ENCODE peak calls at places on chromosomes 5 and 9, in four cellular contexts. M, Y, Z and D are unnamed samples. For H3K9me3, the result is how much of the 10 kb centered on the place peaks cover.

GRCh38 chr9:70589571-70590263 is 175.3 kb upstream of the KLF9 start:
- DNase-seq in M (peak), Y (no peak), Z (peak), D (peak)

GRCh38 chr9:129276486-129277260 is 98.6 kb upstream of the IER5L start:
- DNase-seq in M (no peak), Y (peak), Z (no peak), D (no peak)

GRCh38 chr9:4796988-4797956 is 4.5 kb downstream of the RCL1 start:
- DNase-seq in M (peak), Y (no peak), Z (peak), D (peak)

GRCh38 chr5:102561894-102562760 is 63.3 kb upstream of the SLCO6A1 start:
- DNase-seq in M (peak), Y (no peak), Z (peak), D (peak)

GRCh38 chr9:107712390-107712789 is 222.8 kb upstream of the KLF4 start:
- DNase-seq in M (peak), Y (no peak), Z (peak), D (no peak)

GRCh38 chr5:169302491-169303118 is 1.7 kb upstream of the SLIT3 start:
- DNase-seq in M (peak), Y (peak), Z (peak), D (peak)

GRCh38 chr9:35954942-35955546 is 2.9 kb downstream of the OR2S2 start:
- DNase-seq in M (peak), Y (no peak), Z (peak), D (peak)

GRCh38 chr5:39520232-39520572 is 95.4 kb upstream of the DAB2 start:
- DNase-seq in M (peak), Y (no peak), Z (peak), D (peak)

GRCh38 chr9:93686880-93687236 is 110.5 kb downstream of the PHF2 start:
- DNase-seq in M (no peak), Y (no peak), Z (no peak), D (no peak)

GRCh38 chr5:58076473-58077257 is 383.2 kb downstream of the PLK2 start:
- DNase-seq in M (no peak), Y (no peak), Z (no peak), D (no peak)

GRCh38 chr5:153896117-153896516 is 142.6 kb downstream of the FAM114A2 start:
- DNase-seq in M (peak), Y (no peak), Z (peak), D (peak)

GRCh38 chr5:7852542-7852941 is 1.6 kb upstream of the CFAP90 start:
- DNase-seq in M (peak), Y (no peak), Z (peak), D (peak)

GRCh38 chr9:134634190-134634589 is 7.4 kb upstream of the COL5A1 start:
- DNase-seq in M (no peak), Y (no peak), Z (no peak), D (no peak)

GRCh38 chr9:92970467-92970923 is 23.2 kb downstream of the FGD3 start:
- DNase-seq in M (peak), Y (no peak), Z (peak), D (peak)

GRCh38 chr5:53545744-53546143 is 14.7 kb upstream of the NDUFS4 start:
- DNase-seq in M (no peak), Y (no peak), Z (no peak), D (no peak)

GRCh38 chr5:32030686-32031478 is 143.2 kb downstream of the GOLPH3 start:
- DNase-seq in M (peak), Y (no peak), Z (peak), D (no peak)

GRCh38 chr9:95457769-95458168 is 59.0 kb downstream of the PTCH1 start:
- DNase-seq in M (no peak), Y (no peak), Z (peak), D (no peak)

GRCh38 chr9:95460627-95461164 is 56.1 kb downstream of the PTCH1 start:
- DNase-seq in M (no peak), Y (no peak), Z (no peak), D (no peak)

GRCh38 chr9:95459867-95460626 is 56.7 kb downstream of the PTCH1 start:
- DNase-seq in M (no peak), Y (no peak), Z (peak), D (no peak)

GRCh38 chr9:95458666-95459065 is 58.1 kb downstream of the PTCH1 start:
- DNase-seq in M (no peak), Y (no peak), Z (no peak), D (no peak)

GRCh38 chr9:95459218-95459617 is 57.6 kb downstream of the PTCH1 start:
- DNase-seq in M (no peak), Y (no peak), Z (no peak), D (no peak)
- H3K9me3 ChIP-seq in M (under half), Y (under half), Z (under half), D (under half)

GRCh38 chr9:37902131-37902530 is 1.8 kb downstream of the SLC25A51 start:
- DNase-seq in M (no peak), Y (no peak), Z (no peak), D (no peak)
- H3K9ac ChIP-seq in M (peak), Y (no peak), Z (no peak), D (peak)

DNA sequence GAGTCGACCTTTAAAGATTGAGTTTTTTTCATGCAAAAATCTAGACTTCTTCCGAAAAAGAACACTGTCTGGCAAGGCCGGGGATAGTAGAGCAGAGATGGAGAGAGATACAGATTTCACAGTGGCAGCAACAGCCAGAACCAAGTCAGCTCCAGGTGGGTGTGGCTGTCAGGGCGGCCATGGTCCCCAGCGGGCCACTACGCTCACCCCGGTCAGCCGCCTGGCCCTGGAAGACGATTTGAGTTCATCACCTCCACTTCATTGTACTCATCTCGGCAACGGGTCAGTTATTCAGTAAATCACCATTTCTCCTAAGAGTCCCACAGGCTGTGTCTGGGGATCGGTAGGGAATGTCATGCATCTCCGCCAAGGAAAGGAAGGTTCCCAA is 53.0 kb downstream of the ZNF354C start:
- DNase-seq in M (no peak), Y (peak), Z (no peak), D (no peak)
- H3K9me3 ChIP-seq in M (under half), Y (under half), Z (under half), D (under half)

GRCh38 chr5:139652788-139653241 is 4.7 kb downstream of the CXXC5 start:
- DNase-seq in M (peak), Y (no peak), Z (no peak), D (peak)

GRCh38 chr5:139651863-139652787 is 4.0 kb downstream of the CXXC5 start:
- DNase-seq in M (peak), Y (peak), Z (peak), D (peak)

GRCh38 chr5:139650031-139650688 is 2.0 kb downstream of the CXXC5 start:
- DNase-seq in M (peak), Y (peak), Z (no peak), D (peak)

GRCh38 chr5:139650689-139651501 is 2.7 kb downstream of the CXXC5 start:
- DNase-seq in M (peak), Y (peak), Z (no peak), D (peak)

GRCh38 chr5:139651502-139651862 is 3.3 kb downstream of the CXXC5 start:
- DNase-seq in M (peak), Y (no peak), Z (no peak), D (no peak)
- H3K9ac ChIP-seq in M (peak), Y (peak), Z (peak), D (peak)

DNA sequence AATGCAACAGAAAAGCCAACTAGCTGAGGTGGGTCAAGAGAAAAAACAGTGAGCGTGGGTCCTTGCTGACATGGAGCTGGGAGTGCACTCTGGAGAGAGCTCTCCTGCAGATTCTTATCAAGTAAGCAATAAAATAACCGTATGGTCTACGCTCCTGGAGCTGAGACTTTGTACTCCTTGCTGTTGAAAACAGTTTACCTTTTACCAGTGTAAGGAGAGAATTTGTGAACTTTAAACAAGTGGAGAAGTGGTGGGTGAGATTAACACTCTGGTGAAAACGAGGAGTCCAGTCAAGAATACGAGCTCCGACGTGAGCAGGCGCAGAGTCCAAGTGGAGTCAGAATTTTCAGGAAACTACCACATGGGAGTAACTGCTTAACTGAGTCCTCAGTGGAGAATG is 156.1 kb upstream of the ERCC6L2 start:
- DNase-seq in M (no peak), Y (no peak), Z (no peak), D (no peak)
- H3K9me3 ChIP-seq in M (under half), Y (under half), Z (under half), D (under half)

GRCh38 chr5:179914032-179914755 is 6.5 kb upstream of the TBC1D9B start:
- DNase-seq in M (peak), Y (no peak), Z (peak), D (peak)

GRCh38 chr5:179915406-179915935 is 7.8 kb upstream of the TBC1D9B start:
- DNase-seq in M (no peak), Y (no peak), Z (no peak), D (no peak)

GRCh38 chr5:179912386-179912785 is 4.7 kb upstream of the TBC1D9B start:
- DNase-seq in M (no peak), Y (no peak), Z (no peak), D (no peak)

GRCh38 chr5:179912951-179913350 is 5.3 kb upstream of the TBC1D9B start:
- DNase-seq in M (no peak), Y (no peak), Z (no peak), D (no peak)

GRCh38 chr5:179913461-179913860 is 5.8 kb upstream of the TBC1D9B start:
- DNase-seq in M (no peak), Y (no peak), Z (no peak), D (no peak)
- H3K9ac ChIP-seq in M (no peak), Y (no peak), Z (no peak), D (no peak)

GRCh38 chr5:4370218-4370617 is 769.9 kb upstream of the ADAMTS16 start:
- DNase-seq in M (no peak), Y (no peak), Z (no peak), D (no peak)
- H3K9me3 ChIP-seq in M (under half), Y (under half), Z (under half), D (under half)

GRCh38 chr9:136622538-136622948 is 40.2 kb upstream of the EGFL7 start:
- DNase-seq in M (no peak), Y (no peak), Z (no peak), D (no peak)
- H3K9ac ChIP-seq in M (no peak), Y (no peak), Z (no peak), D (no peak)

GRCh38 chr5:141359790-141360426 is at the start of gene PCDHGB2:
- DNase-seq in M (peak), Y (no peak), Z (peak), D (peak)
- H3K9me3 ChIP-seq in M (under half), Y (half or more), Z (half or more), D (half or more)

GRCh38 chr9:109110326-109111014 is 9.3 kb downstream of the TMEM245 start:
- DNase-seq in M (peak), Y (no peak), Z (peak), D (peak)

GRCh38 chr9:109114670-109115069 is 5.1 kb downstream of the TMEM245 start:
- DNase-seq in M (peak), Y (no peak), Z (peak), D (no peak)

GRCh38 chr9:109113239-109113638 is 6.5 kb downstream of the TMEM245 start:
- DNase-seq in M (no peak), Y (no peak), Z (no peak), D (no peak)

GRCh38 chr9:109115931-109116541 is 3.7 kb downstream of the TMEM245 start:
- DNase-seq in M (no peak), Y (no peak), Z (no peak), D (no peak)

DNA sequence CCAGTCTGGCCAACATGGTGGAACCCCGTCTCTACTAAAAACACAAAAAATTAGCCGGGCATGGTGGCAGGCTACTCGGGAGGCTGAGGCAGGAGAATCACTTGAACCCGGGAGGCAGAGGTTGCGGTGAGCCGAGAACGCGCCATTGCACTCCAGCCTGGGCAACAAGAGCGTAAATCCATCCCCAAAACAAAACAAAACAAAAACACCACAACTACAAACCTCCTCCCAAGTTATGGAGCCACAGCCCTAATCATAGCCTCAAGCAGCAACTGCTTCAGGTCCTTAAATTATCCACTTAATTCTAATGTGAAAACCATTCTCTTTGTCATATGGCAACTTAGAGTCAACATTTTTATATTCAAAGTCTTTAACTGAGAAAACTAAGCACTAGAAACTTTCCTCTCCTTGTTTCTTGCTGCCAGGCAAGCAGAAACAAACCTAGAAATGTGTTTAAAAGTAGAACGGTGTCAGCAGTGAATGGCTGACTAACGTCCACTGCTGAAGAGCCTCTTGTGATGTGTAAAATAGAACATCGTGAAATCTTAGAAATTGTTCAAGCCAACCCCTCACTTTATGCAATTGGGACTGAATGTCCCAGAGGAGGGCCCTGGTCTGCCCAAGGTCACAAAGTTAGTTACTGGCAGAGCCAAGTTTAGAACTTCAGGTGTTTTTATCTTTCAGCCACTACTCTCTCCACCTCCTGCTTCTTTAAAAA is 5.7 kb downstream of the TMEM245 start:
- DNase-seq in M (no peak), Y (no peak), Z (no peak), D (no peak)
- H3K9ac ChIP-seq in M (no peak), Y (no peak), Z (no peak), D (peak)